ENCODE peak calls at places on chromosomes 13 and 19, in ten cellular contexts. H, Q, P, G, R, X, K, L, B and Z are unnamed samples.

GRCh38 chr13:114118086-114118762 is 14.2 kb downstream of the RASA3 start:
- DNase-seq in H (no peak), Q (no peak), P (no peak), G (no peak), R (peak; percentile 5), X (no peak), K (no peak), L (no peak), B (no peak), Z (no peak)

GRCh38 chr13:92158335-92158734 is 759.9 kb downstream of the GPC5 start:
- DNase-seq in H (no peak), Q (peak; percentile 8), P (no peak), G (no peak), R (no peak), X (no peak), K (peak; percentile 3), L (no peak), B (no peak), Z (no peak)

GRCh38 chr13:46982856-46983582 is 86.2 kb upstream of the HTR2A start:
- DNase-seq in H (no peak), Q (no peak), P (no peak), G (peak; percentile 12), R (no peak), X (peak; percentile 35), K (no peak), L (no peak), B (no peak), Z (no peak)

GRCh38 chr19:39563408-39563807 is 23.4 kb upstream of the EID2 start:
- DNase-seq in H (no peak), Q (peak; percentile 73), P (no peak), G (no peak), R (no peak), X (no peak), K (peak; percentile 72), L (no peak), B (no peak), Z (no peak)

GRCh38 chr19:53091413-53091812 is 11.8 kb downstream of the ZNF160 start:
- DNase-seq in H (no peak), Q (no peak), P (no peak), G (no peak), R (no peak), X (no peak), K (no peak), L (no peak), B (no peak), Z (no peak)

GRCh38 chr19:13138916-13139198 is 11.3 kb downstream of the STX10 start:
- DNase-seq in H (no peak), Q (no peak), P (no peak), G (no peak), R (no peak), X (no peak), K (no peak), L (no peak), B (no peak), Z (no peak)

GRCh38 chr13:25490236-25490635 is 118.5 kb downstream of the ATP8A2 start:
- DNase-seq in H (no peak), Q (no peak), P (no peak), G (no peak), R (no peak), X (no peak), K (no peak), L (no peak), B (no peak), Z (no peak)

GRCh38 chr19:2064395-2064787 is 13.3 kb upstream of the MKNK2 start:
- DNase-seq in H (no peak), Q (no peak), P (no peak), G (no peak), R (no peak), X (no peak), K (no peak), L (no peak), B (no peak), Z (no peak)

GRCh38 chr19:45710731-45711130 is 18.3 kb downstream of the QPCTL start:
- DNase-seq in H (no peak), Q (no peak), P (no peak), G (no peak), R (no peak), X (no peak), K (no peak), L (no peak), B (no peak), Z (no peak)

GRCh38 chr19:3511506-3512251 is 5.6 kb downstream of the FZR1 start:
- DNase-seq in H (no peak), Q (no peak), P (no peak), G (no peak), R (no peak), X (no peak), K (no peak), L (no peak), B (no peak), Z (no peak)